ENCODE peak calls at places on chromosomes 12 and 14, in eight cellular contexts. Z is cardiac muscle cell; E is uterus; I is PC-9; C is CD8-positive, alpha-beta T cell; O is stomach; W is HCT116; K is WERI-Rb-1. J is an unnamed sample.

GRCh38 chr12:14751987-14752386 is 51.3 kb downstream of the WBP11 start:
- DNase-seq in I (no peak), K (no peak), W (no peak), E (no peak), C (no peak), O (no peak), Z (no peak), J (no peak)

GRCh38 chr14:74955229-74955999 is at the start of gene PGF:
- DNase-seq in E (peak), C (no peak), Z (peak), K (peak), O (peak), W (peak), I (peak), J (peak)

GRCh38 chr12:25054076-25054782 is 105.3 kb upstream of the BCAT1 start:
- DNase-seq in I (no peak), C (no peak), W (no peak), Z (no peak), K (no peak), E (no peak), O (no peak), J (no peak)

GRCh38 chr14:51465486-51465885 is 186.2 kb upstream of the FRMD6 start:
- DNase-seq in E (no peak), O (no peak), I (no peak), K (no peak), C (no peak), Z (no peak), W (no peak), J (no peak)

GRCh38 chr14:37584211-37585100 is 10.6 kb downstream of the FOXA1 start:
- DNase-seq in K (no peak), W (no peak), Z (no peak), O (peak), E (no peak), I (no peak), C (no peak), J (peak)

GRCh38 chr12:24539646-24540045 is 409.3 kb downstream of the BCAT1 start:
- DNase-seq in O (no peak), W (no peak), Z (no peak), C (no peak), K (no peak), I (no peak), E (no peak), J (no peak)

GRCh38 chr12:2860170-2860569 is 3.3 kb upstream of the TEX52 start:
- DNase-seq in K (no peak), Z (no peak), E (no peak), C (no peak), O (no peak), W (no peak), I (no peak), J (no peak)

GRCh38 chr12:121184425-121184824 is 25.5 kb upstream of the P2RX4 start:
- DNase-seq in O (no peak), E (no peak), W (no peak), Z (no peak), K (no peak), C (no peak), I (no peak), J (no peak)

GRCh38 chr14:23041729-23042128 is 283 bp upstream of the PSMB11 start:
- DNase-seq in C (no peak), K (no peak), Z (no peak), O (no peak), E (no peak), I (no peak), W (no peak), J (no peak)

GRCh38 chr12:29691146-29691854 is 92.4 kb downstream of the TMTC1 start:
- DNase-seq in C (no peak), K (no peak), E (no peak), I (no peak), Z (no peak), O (no peak), W (no peak), J (no peak)

GRCh38 chr14:60573943-60574496 is 65.1 kb downstream of the SIX6 start:
- DNase-seq in W (no peak), K (no peak), O (no peak), I (no peak), C (no peak), E (no peak), Z (peak), J (no peak)

GRCh38 chr12:14327717-14328116 is 37.8 kb upstream of the ATF7IP start:
- DNase-seq in C (no peak), O (no peak), K (no peak), E (no peak), I (peak), W (no peak), Z (no peak), J (no peak)

GRCh38 chr12:67357726-67358125 is 88.6 kb downstream of the CAND1 start:
- DNase-seq in O (no peak), K (no peak), I (no peak), Z (no peak), E (no peak), C (no peak), W (no peak), J (no peak)

GRCh38 chr12:11174022-11174421 is 3.0 kb downstream of the SMIM10L1 start:
- DNase-seq in E (no peak), I (no peak), K (no peak), W (no peak), C (no peak), Z (peak), O (no peak), J (no peak)

GRCh38 chr12:124428136-124428791 is 133.4 kb downstream of the RFLNA start:
- DNase-seq in W (no peak), E (peak), I (no peak), Z (peak), K (peak), O (no peak), C (no peak), J (no peak)

GRCh38 chr12:69157023-69157655 is 82.2 kb upstream of the CPSF6 start:
- DNase-seq in C (peak), K (peak), I (peak), W (peak), E (peak), O (peak), Z (peak), J (peak)
- H3K4me3 ChIP-seq in C (no peak), K (no peak), I (no peak), W (no peak), E (no peak), O (no peak), Z (no peak), J (no peak)

DNA sequence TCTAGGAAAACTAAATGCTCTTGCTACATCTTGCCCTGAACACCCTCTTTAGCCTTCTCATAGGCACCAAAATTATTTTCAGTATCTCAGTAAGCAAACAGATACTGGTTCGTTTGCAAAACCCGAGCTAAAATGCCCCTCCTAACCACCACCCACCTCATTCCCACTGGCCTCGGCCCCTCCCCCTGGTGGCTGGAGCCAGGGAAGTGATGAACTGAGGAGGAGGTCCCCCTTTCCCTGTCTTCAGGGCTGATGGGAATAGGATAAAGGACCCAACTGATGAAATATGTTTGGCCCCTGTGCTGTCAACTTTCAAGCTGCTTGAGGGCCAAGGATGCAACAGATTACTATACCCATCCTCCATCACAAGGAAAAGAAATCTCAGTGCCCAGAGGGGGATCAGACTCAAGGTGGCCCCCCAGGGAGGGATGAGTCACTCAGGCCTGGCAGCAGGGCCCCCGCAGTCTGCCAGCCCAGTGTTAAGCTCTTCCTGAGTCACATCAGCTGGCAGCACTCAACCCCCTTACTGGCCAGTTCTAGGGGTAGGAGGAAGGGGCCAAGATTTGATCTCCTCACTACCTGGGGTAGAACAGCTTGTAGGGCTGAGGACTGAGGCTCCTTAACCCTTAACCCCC is 1.7 kb downstream of the ANKRD52 start:
- DNase-seq in K (no peak), I (no peak), Z (peak), W (no peak), C (no peak), E (no peak), O (no peak), J (peak)
- H3K4me3 ChIP-seq in K (no peak), I (no peak), Z (peak), W (no peak), C (peak), E (no peak), O (peak), J (no peak)

DNA sequence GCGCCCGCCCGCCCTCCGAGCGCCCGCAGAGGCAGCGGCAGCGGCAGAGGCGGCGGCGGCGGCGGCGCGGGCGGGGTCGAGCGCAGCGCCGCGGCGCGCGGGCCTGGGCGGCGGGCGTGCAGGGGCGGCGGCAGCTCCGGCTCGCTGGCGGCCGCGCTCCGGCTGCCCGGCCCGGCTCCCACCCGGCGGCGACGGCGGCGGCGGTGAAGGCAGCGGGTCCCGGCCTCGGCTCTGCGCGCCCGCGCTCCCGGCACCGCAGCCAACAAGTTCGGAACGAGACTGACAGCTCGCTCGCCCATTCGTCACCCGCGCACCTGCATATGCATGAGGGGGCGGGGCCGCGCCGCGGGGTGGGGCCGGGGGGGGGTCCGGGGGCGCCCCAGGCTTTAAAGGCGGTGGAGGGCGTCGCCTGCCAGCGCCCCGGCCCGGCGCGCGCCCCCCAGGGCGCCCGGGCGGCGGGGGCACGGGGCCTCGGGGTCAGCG is at the start of gene JAG2:
- DNase-seq in C (peak), I (peak), O (peak), Z (peak), K (peak), E (no peak), W (no peak), J (peak)
- H3K4me3 ChIP-seq in C (peak), I (peak), O (peak), Z (peak), K (peak), E (peak), W (peak), J (peak)

GRCh38 chr14:68981539-68981976 is 2.5 kb upstream of the ACTN1 start:
- DNase-seq in I (no peak), C (no peak), W (no peak), O (no peak), Z (peak), E (no peak), K (no peak), J (no peak)

GRCh38 chr14:68979021-68979721 is at the start of gene ACTN1:
- DNase-seq in O (peak), W (peak), E (peak), I (peak), K (peak), C (peak), Z (peak), J (peak)

GRCh38 chr14:68981124-68981523 is 2.0 kb upstream of the ACTN1 start:
- DNase-seq in C (no peak), E (no peak), W (no peak), Z (no peak), O (no peak), K (no peak), I (no peak), J (no peak)

GRCh38 chr14:68978550-68978911 is 571 bp downstream of the ACTN1 start:
- DNase-seq in E (peak), I (peak), K (peak), O (peak), C (no peak), Z (peak), W (no peak), J (peak)

GRCh38 chr14:68979722-68980552 is 835 bp upstream of the ACTN1 start:
- DNase-seq in I (no peak), W (no peak), E (no peak), Z (no peak), K (peak), O (peak), C (no peak), J (peak)
- H3K4me3 ChIP-seq in I (peak), W (peak), E (peak), Z (peak), K (peak), O (peak), C (peak), J (peak)

GRCh38 chr14:61662437-61663311 is 32.6 kb upstream of the HIF1A start:
- DNase-seq in C (peak), Z (peak), K (no peak), O (peak), W (peak), E (no peak), I (peak), J (no peak)
- H3K4me3 ChIP-seq in C (peak), Z (no peak), K (no peak), O (peak), W (no peak), E (no peak), I (peak), J (no peak)

GRCh38 chr12:57107456-57107855 is 3.7 kb downstream of the STAT6 start:
- DNase-seq in W (no peak), K (no peak), O (peak), C (no peak), Z (peak), I (no peak), E (no peak), J (peak)

GRCh38 chr12:57110189-57111045 is 745 bp downstream of the STAT6 start:
- DNase-seq in K (no peak), I (peak), E (peak), W (no peak), O (peak), Z (peak), C (peak), J (peak)

GRCh38 chr12:57112492-57113294 is 1.5 kb upstream of the STAT6 start:
- DNase-seq in C (no peak), Z (no peak), W (no peak), E (no peak), I (no peak), O (peak), K (peak), J (no peak)

GRCh38 chr12:57111046-57111698 is at the start of gene STAT6:
- DNase-seq in I (peak), O (peak), E (peak), K (peak), Z (peak), W (no peak), C (peak), J (peak)

DNA sequence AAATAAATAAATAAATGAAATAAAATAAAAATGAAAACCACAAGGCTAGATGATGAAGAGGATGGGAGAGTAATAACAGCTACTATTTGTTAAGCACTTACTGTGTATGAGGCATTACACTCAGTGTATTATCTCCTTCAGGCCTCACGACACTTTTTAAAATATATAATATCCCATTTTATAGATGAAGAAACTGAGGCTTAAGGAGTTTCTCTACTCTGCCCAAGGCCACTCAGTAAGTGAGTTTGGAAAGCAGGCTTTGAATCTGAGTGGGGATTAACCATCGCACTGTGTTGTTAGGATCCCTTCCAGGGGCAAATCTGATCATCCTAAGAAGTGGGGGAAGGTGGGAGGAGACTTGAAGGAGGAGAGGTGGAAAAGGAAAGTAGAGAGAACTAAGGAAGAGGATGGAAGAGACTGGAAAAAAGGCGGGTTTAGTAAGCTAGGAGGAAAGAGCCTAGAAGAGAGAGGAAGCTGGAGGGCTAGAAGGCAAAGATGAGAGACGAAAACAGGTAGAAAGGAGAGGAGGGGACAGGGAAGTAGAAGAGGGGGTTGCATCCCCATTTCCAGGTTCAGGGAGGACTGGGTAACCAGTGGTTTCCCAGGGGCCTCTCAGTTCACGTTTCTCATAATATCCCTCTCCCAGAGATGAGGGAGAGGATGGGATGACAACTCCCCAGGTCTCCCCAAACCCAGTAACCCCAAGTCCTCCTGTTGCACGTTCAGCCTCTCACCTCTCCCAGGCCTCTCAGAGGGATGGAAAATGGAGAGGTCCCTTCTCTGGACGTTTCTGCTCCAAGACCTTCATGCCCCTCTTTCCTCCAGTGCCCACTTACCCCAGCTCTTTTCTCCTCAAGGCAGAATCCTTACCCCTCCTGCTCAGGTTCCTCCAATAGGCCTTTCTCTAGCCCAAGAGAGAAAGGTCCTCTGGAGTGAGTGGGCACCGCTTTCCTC is 1.7 kb downstream of the STAT6 start:
- DNase-seq in I (no peak), K (no peak), C (no peak), W (no peak), O (no peak), Z (no peak), E (no peak), J (peak)
- H3K4me3 ChIP-seq in I (peak), K (no peak), C (peak), W (peak), O (peak), Z (peak), E (peak), J (peak)

GRCh38 chr14:70836946-70837345 is 27.6 kb upstream of the MAP3K9 start:
- DNase-seq in O (no peak), K (no peak), C (no peak), E (no peak), Z (no peak), W (no peak), I (no peak), J (no peak)
- H3K4me3 ChIP-seq in O (no peak), K (no peak), C (no peak), E (no peak), Z (no peak), W (no peak), I (no peak), J (no peak)

GRCh38 chr12:53996188-53996885 is 3.6 kb upstream of the HOXC9 start:
- DNase-seq in K (no peak), Z (no peak), O (no peak), W (no peak), C (no peak), I (no peak), E (no peak), J (no peak)
- H3K4me3 ChIP-seq in K (peak), Z (peak), O (peak), W (peak), C (peak), I (peak), E (peak), J (peak)

GRCh38 chr12:53616950-53617349 is 9.2 kb downstream of the ATF7 start:
- DNase-seq in K (no peak), O (no peak), I (no peak), Z (no peak), C (no peak), E (no peak), W (no peak), J (no peak)

GRCh38 chr12:53613821-53614220 is 12.4 kb downstream of the ATF7 start:
- DNase-seq in K (no peak), Z (no peak), E (no peak), I (no peak), C (no peak), O (no peak), W (no peak), J (no peak)

GRCh38 chr12:53622724-53623123 is 3.5 kb downstream of the ATF7 start:
- DNase-seq in W (no peak), I (no peak), O (no peak), Z (no peak), K (no peak), E (no peak), C (no peak), J (no peak)

GRCh38 chr12:53617700-53618099 is 8.5 kb downstream of the ATF7 start:
- DNase-seq in E (no peak), I (no peak), K (no peak), Z (no peak), C (no peak), W (no peak), O (no peak), J (no peak)

DNA sequence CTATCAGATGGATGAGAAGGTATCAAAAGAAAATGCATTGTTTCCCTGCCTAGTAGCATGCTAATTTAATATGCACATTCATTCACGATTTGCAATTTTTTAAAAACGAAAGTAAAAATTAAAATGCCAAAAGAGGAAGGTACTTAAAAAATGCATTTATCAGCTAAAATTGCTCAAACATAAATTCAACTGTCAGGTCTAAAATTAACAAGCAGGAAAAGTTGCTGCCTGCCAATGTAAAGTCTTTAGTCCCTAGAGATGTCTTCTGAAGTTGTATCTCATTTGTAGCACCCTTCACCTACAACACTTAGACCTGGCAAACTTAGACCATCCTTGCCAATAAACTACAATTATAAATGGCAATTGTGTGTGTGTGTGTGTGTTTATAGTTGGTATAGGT is 7.8 kb downstream of the ATF7 start:
- DNase-seq in I (no peak), Z (no peak), O (no peak), C (no peak), E (no peak), K (no peak), W (no peak), J (no peak)
- H3K4me3 ChIP-seq in I (no peak), Z (no peak), O (peak), C (peak), E (peak), K (no peak), W (no peak), J (no peak)

GRCh38 chr12:123268850-123269249 is 2.8 kb downstream of the CDK2AP1 start:
- DNase-seq in C (no peak), I (no peak), O (no peak), Z (no peak), K (no peak), W (no peak), E (no peak), J (peak)
- H3K4me3 ChIP-seq in C (peak), I (no peak), O (peak), Z (no peak), K (no peak), W (no peak), E (no peak), J (no peak)